ENCODE peak calls at places on chromosomes 7 and 10, in six cellular contexts. X is lower lobe of right lung, I is iris pigment epithelial cell, W is GM19239, P is memory B cell, K is NCI-H2107. V is an unnamed sample.

GRCh38 chr10:122515022-122515424 is 45.5 kb upstream of the DMBT1 start:
- DNase-seq in P (no peak), K (no peak), W (no peak), I (no peak), X (no peak), V (no peak)

GRCh38 chr10:84540617-84541288 is 212.4 kb downstream of the CCSER2 start:
- DNase-seq in W (peak), P (peak), K (no peak), I (peak), X (peak), V (peak)

GRCh38 chr7:84228526-84228925 is 33.9 kb upstream of the SEMA3A start:
- DNase-seq in X (no peak), K (no peak), P (no peak), W (no peak), I (no peak), V (no peak)

GRCh38 chr7:40964610-40965009 is 738.3 kb downstream of the INHBA start:
- DNase-seq in W (no peak), X (no peak), K (no peak), P (no peak), I (no peak), V (no peak)

GRCh38 chr10:72086466-72087391 is 1.6 kb downstream of the SPOCK2 start:
- DNase-seq in W (peak), X (peak), K (no peak), P (no peak), I (no peak), V (peak)

GRCh38 chr7:2632717-2633537 is 1.1 kb downstream of the TTYH3 start:
- DNase-seq in K (peak), I (peak), W (peak), X (peak), P (peak), V (peak)

GRCh38 chr7:108515636-108516035 is 10.3 kb downstream of the PNPLA8 start:
- DNase-seq in K (no peak), P (no peak), X (no peak), W (no peak), I (no peak), V (no peak)

GRCh38 chr10:131048595-131048994 is 262.9 kb downstream of the TCERG1L start:
- DNase-seq in P (no peak), W (no peak), X (no peak), I (no peak), K (no peak), V (no peak)

GRCh38 chr7:158093156-158093796 is 494.3 kb downstream of the PTPRN2 start:
- DNase-seq in X (peak), I (no peak), P (no peak), K (no peak), W (no peak), V (no peak)

GRCh38 chr10:121112618-121113384 is 261.6 kb downstream of the WDR11 start:
- DNase-seq in X (no peak), K (no peak), W (no peak), I (no peak), P (no peak), V (no peak)

GRCh38 chr10:71939861-71940474 is 24.2 kb upstream of the CHST3 start:
- DNase-seq in P (no peak), W (no peak), I (no peak), K (no peak), X (no peak), V (no peak)

GRCh38 chr7:157676001-157676400 is 339.2 kb downstream of the DNAJB6 start:
- DNase-seq in W (no peak), X (no peak), I (no peak), P (no peak), K (no peak), V (no peak)

GRCh38 chr10:101693701-101694055 is 1.3 kb downstream of the FBXW4 start:
- DNase-seq in K (no peak), X (no peak), W (peak), P (no peak), I (peak), V (peak)

GRCh38 chr7:42940985-42941847 is 9.0 kb downstream of the MRPL32 start:
- DNase-seq in X (peak), W (peak), K (peak), P (peak), I (peak), V (peak)

GRCh38 chr10:24463683-24464426 is 254.9 kb downstream of the KIAA1217 start:
- DNase-seq in K (no peak), P (no peak), X (no peak), W (no peak), I (peak), V (peak)

GRCh38 chr10:58300676-58301075 is 31.7 kb downstream of the CISD1 start:
- DNase-seq in P (no peak), K (no peak), W (no peak), X (no peak), I (no peak), V (no peak)

GRCh38 chr7:24668922-24669635 is 88.2 kb downstream of the GSDME start:
- DNase-seq in I (peak), X (no peak), W (no peak), P (no peak), K (no peak), V (no peak)

GRCh38 chr7:94094298-94094697 is 90.1 kb upstream of the BET1 start:
- DNase-seq in I (no peak), P (no peak), X (no peak), W (no peak), K (no peak), V (no peak)

GRCh38 chr7:76049295-76049694 is 1.4 kb downstream of the MDH2 start:
- DNase-seq in I (no peak), P (no peak), X (no peak), K (no peak), W (no peak), V (no peak)

GRCh38 chr7:77427996-77428603 is 12.0 kb upstream of the GSAP start:
- DNase-seq in P (no peak), K (no peak), I (peak), X (no peak), W (no peak), V (no peak)

GRCh38 chr7:33237034-33237433 is 107.7 kb downstream of the BBS9 start:
- DNase-seq in W (no peak), K (no peak), P (no peak), I (no peak), X (no peak), V (no peak)

GRCh38 chr10:35006836-35007235 is 83.3 kb downstream of the CUL2 start:
- DNase-seq in W (no peak), I (peak), K (no peak), P (no peak), X (no peak), V (no peak)

GRCh38 chr7:140506788-140507464 is 27.6 kb upstream of the MKRN1 start:
- DNase-seq in P (no peak), W (no peak), X (no peak), I (peak), K (peak), V (no peak)

GRCh38 chr10:124150189-124150806 is 56.9 kb upstream of the CHST15 start:
- DNase-seq in P (no peak), W (no peak), I (no peak), K (no peak), X (no peak), V (no peak)

GRCh38 chr10:69800665-69801064 is 1.0 kb upstream of the COL13A1 start:
- DNase-seq in P (no peak), I (no peak), W (no peak), X (no peak), K (no peak), V (no peak)

GRCh38 chr7:51243631-51244030 is 73.0 kb downstream of the COBL start:
- DNase-seq in X (no peak), I (no peak), W (no peak), P (no peak), K (no peak), V (no peak)

GRCh38 chr7:1056785-1057410 is 12.6 kb downstream of the GPR146 start:
- DNase-seq in K (no peak), P (no peak), X (no peak), W (no peak), I (no peak), V (no peak)

GRCh38 chr7:111051832-111052231 is 39.1 kb upstream of the LRRN3 start:
- DNase-seq in P (no peak), K (no peak), I (no peak), X (no peak), W (no peak), V (no peak)

GRCh38 chr10:123848564-123849457 is 42.8 kb downstream of the CPXM2 start:
- DNase-seq in K (no peak), W (no peak), I (no peak), P (no peak), X (no peak), V (no peak)

GRCh38 chr10:133062085-133062484 is 25.6 kb upstream of the ADGRA1 start:
- DNase-seq in W (no peak), X (no peak), P (no peak), K (no peak), I (no peak), V (no peak)

GRCh38 chr10:131258256-131258655 is 53.3 kb downstream of the TCERG1L start:
- DNase-seq in K (no peak), X (peak), P (no peak), W (no peak), I (no peak), V (no peak)

V was measured in GM10248.